ENCODE peak calls at places on chromosomes 3 and 15, in nine cellular contexts. One of them, this sample, is unnamed.

GRCh38 chr15:78389356-78389755 is 48.7 kb upstream of the IREB2 start:
- DNase-seq in Caco-2: no peak
- DNase-seq in adrenal gland: no peak
- DNase-seq in CD4-positive, alpha-beta memory T cell: no peak
- DNase-seq in stomach: peak; percentile 10
- DNase-seq in naive thymus-derived CD4-positive, alpha-beta T cell: no peak
- DNase-seq in thoracic aorta: no peak
- DNase-seq in heart left ventricle: no peak
- DNase-seq in fibroblast of lung: no peak
- DNase-seq in this sample: no peak

GRCh38 chr15:33448961-33449611 is 138.3 kb downstream of the RYR3 start:
- DNase-seq in stomach: no peak
- DNase-seq in Caco-2: no peak
- DNase-seq in CD4-positive, alpha-beta memory T cell: no peak
- DNase-seq in naive thymus-derived CD4-positive, alpha-beta T cell: no peak
- DNase-seq in heart left ventricle: no peak
- DNase-seq in fibroblast of lung: no peak
- DNase-seq in thoracic aorta: no peak
- DNase-seq in adrenal gland: no peak
- DNase-seq in this sample: no peak

GRCh38 chr3:30693470-30694120 is 87.2 kb downstream of the TGFBR2 start:
- DNase-seq in thoracic aorta: no peak
- DNase-seq in naive thymus-derived CD4-positive, alpha-beta T cell: peak; percentile 78
- DNase-seq in Caco-2: peak; percentile 65
- DNase-seq in adrenal gland: peak; percentile 37
- DNase-seq in fibroblast of lung: peak; percentile 83
- DNase-seq in heart left ventricle: peak; percentile 43
- DNase-seq in CD4-positive, alpha-beta memory T cell: peak; percentile 70
- DNase-seq in stomach: no peak
- DNase-seq in this sample: no peak

GRCh38 chr3:143442761-143443477 is 323.3 kb downstream of the CHST2 start:
- DNase-seq in adrenal gland: no peak
- DNase-seq in heart left ventricle: no peak
- DNase-seq in CD4-positive, alpha-beta memory T cell: no peak
- DNase-seq in stomach: no peak
- DNase-seq in fibroblast of lung: no peak
- DNase-seq in thoracic aorta: no peak
- DNase-seq in Caco-2: no peak
- DNase-seq in naive thymus-derived CD4-positive, alpha-beta T cell: no peak
- DNase-seq in this sample: no peak

GRCh38 chr3:65030847-65031463 is 343.2 kb upstream of the ADAMTS9 start:
- DNase-seq in naive thymus-derived CD4-positive, alpha-beta T cell: no peak
- DNase-seq in fibroblast of lung: peak; percentile 84
- DNase-seq in heart left ventricle: no peak
- DNase-seq in stomach: no peak
- DNase-seq in thoracic aorta: no peak
- DNase-seq in adrenal gland: no peak
- DNase-seq in Caco-2: no peak
- DNase-seq in CD4-positive, alpha-beta memory T cell: no peak
- DNase-seq in this sample: no peak

GRCh38 chr3:28840976-28841376 is 439.9 kb upstream of the RBMS3 start:
- DNase-seq in adrenal gland: no peak
- DNase-seq in naive thymus-derived CD4-positive, alpha-beta T cell: no peak
- DNase-seq in stomach: no peak
- DNase-seq in CD4-positive, alpha-beta memory T cell: no peak
- DNase-seq in fibroblast of lung: no peak
- DNase-seq in Caco-2: no peak
- DNase-seq in heart left ventricle: no peak
- DNase-seq in thoracic aorta: no peak
- DNase-seq in this sample: no peak

GRCh38 chr3:139619484-139619883 is 58.3 kb downstream of the NMNAT3 start:
- DNase-seq in thoracic aorta: no peak
- DNase-seq in CD4-positive, alpha-beta memory T cell: no peak
- DNase-seq in Caco-2: no peak
- DNase-seq in stomach: no peak
- DNase-seq in naive thymus-derived CD4-positive, alpha-beta T cell: no peak
- DNase-seq in fibroblast of lung: no peak
- DNase-seq in heart left ventricle: no peak
- DNase-seq in adrenal gland: no peak
- DNase-seq in this sample: no peak

GRCh38 chr3:116871905-116872304 is 162.3 kb downstream of the TUSC7 start:
- DNase-seq in naive thymus-derived CD4-positive, alpha-beta T cell: no peak
- DNase-seq in stomach: no peak
- DNase-seq in fibroblast of lung: no peak
- DNase-seq in heart left ventricle: no peak
- DNase-seq in thoracic aorta: no peak
- DNase-seq in adrenal gland: no peak
- DNase-seq in Caco-2: no peak
- DNase-seq in CD4-positive, alpha-beta memory T cell: no peak
- DNase-seq in this sample: no peak

GRCh38 chr3:52527039-52527731 is 6.5 kb downstream of the NT5DC2 start:
- DNase-seq in adrenal gland: peak; percentile 64
- DNase-seq in CD4-positive, alpha-beta memory T cell: no peak
- DNase-seq in thoracic aorta: no peak
- DNase-seq in fibroblast of lung: peak; percentile 29
- DNase-seq in naive thymus-derived CD4-positive, alpha-beta T cell: no peak
- DNase-seq in heart left ventricle: peak; percentile 25
- DNase-seq in stomach: no peak
- DNase-seq in Caco-2: no peak
- DNase-seq in this sample: no peak

GRCh38 chr3:56469141-56469540 is 874 bp upstream of the ERC2 start:
- DNase-seq in CD4-positive, alpha-beta memory T cell: no peak
- DNase-seq in Caco-2: no peak
- DNase-seq in adrenal gland: no peak
- DNase-seq in stomach: no peak
- DNase-seq in heart left ventricle: no peak
- DNase-seq in fibroblast of lung: no peak
- DNase-seq in naive thymus-derived CD4-positive, alpha-beta T cell: no peak
- DNase-seq in thoracic aorta: no peak
- DNase-seq in this sample: no peak

GRCh38 chr3:168117853-168118313 is 22.2 kb upstream of the GOLIM4 start:
- DNase-seq in heart left ventricle: no peak
- DNase-seq in adrenal gland: no peak
- DNase-seq in Caco-2: no peak
- DNase-seq in thoracic aorta: no peak
- DNase-seq in fibroblast of lung: no peak
- DNase-seq in stomach: no peak
- DNase-seq in CD4-positive, alpha-beta memory T cell: no peak
- DNase-seq in naive thymus-derived CD4-positive, alpha-beta T cell: no peak
- DNase-seq in this sample: no peak

GRCh38 chr3:117719316-117719926 is 1009.8 kb downstream of the TUSC7 start:
- DNase-seq in heart left ventricle: no peak
- DNase-seq in adrenal gland: peak; percentile 22
- DNase-seq in CD4-positive, alpha-beta memory T cell: no peak
- DNase-seq in stomach: no peak
- DNase-seq in Caco-2: peak; percentile 14
- DNase-seq in thoracic aorta: no peak
- DNase-seq in fibroblast of lung: peak; percentile 57
- DNase-seq in naive thymus-derived CD4-positive, alpha-beta T cell: no peak
- DNase-seq in this sample: no peak

GRCh38 chr15:63476229-63476632 is 28.2 kb upstream of the USP3 start:
- DNase-seq in fibroblast of lung: peak; percentile 98
- DNase-seq in thoracic aorta: no peak
- DNase-seq in stomach: no peak
- DNase-seq in adrenal gland: no peak
- DNase-seq in CD4-positive, alpha-beta memory T cell: no peak
- DNase-seq in heart left ventricle: no peak
- DNase-seq in Caco-2: peak; percentile 29
- DNase-seq in naive thymus-derived CD4-positive, alpha-beta T cell: no peak
- DNase-seq in this sample: no peak

GRCh38 chr15:100721758-100722550 is 119.6 kb downstream of the ASB7 start:
- DNase-seq in Caco-2: peak; percentile 79
- DNase-seq in stomach: peak; percentile 54
- DNase-seq in fibroblast of lung: peak; percentile 99
- DNase-seq in heart left ventricle: peak; percentile 81
- DNase-seq in CD4-positive, alpha-beta memory T cell: no peak
- DNase-seq in thoracic aorta: peak; percentile 52
- DNase-seq in adrenal gland: peak; percentile 92
- DNase-seq in naive thymus-derived CD4-positive, alpha-beta T cell: no peak
- DNase-seq in this sample: no peak

GRCh38 chr15:73368301-73369072 is at the start of gene HCN4:
- DNase-seq in adrenal gland: no peak
- DNase-seq in CD4-positive, alpha-beta memory T cell: no peak
- DNase-seq in heart left ventricle: peak; percentile 39
- DNase-seq in stomach: no peak
- DNase-seq in fibroblast of lung: no peak
- DNase-seq in naive thymus-derived CD4-positive, alpha-beta T cell: no peak
- DNase-seq in Caco-2: peak; percentile 17
- DNase-seq in thoracic aorta: no peak
- DNase-seq in this sample: no peak

GRCh38 chr15:22226034-22226790 is 145.9 kb downstream of the OR4M2 start:
- DNase-seq in thoracic aorta: no peak
- DNase-seq in CD4-positive, alpha-beta memory T cell: no peak
- DNase-seq in heart left ventricle: no peak
- DNase-seq in adrenal gland: peak; percentile 9
- DNase-seq in stomach: no peak
- DNase-seq in Caco-2: no peak
- DNase-seq in naive thymus-derived CD4-positive, alpha-beta T cell: no peak
- DNase-seq in fibroblast of lung: no peak
- DNase-seq in this sample: no peak
- H3K9me3 ChIP-seq in thoracic aorta: no peaks in the 10 kb centered on the region
- H3K9me3 ChIP-seq in CD4-positive, alpha-beta memory T cell: no peaks in the 10 kb centered on the region
- H3K9me3 ChIP-seq in heart left ventricle: no peaks in the 10 kb centered on the region
- H3K9me3 ChIP-seq in adrenal gland: no peaks in the 10 kb centered on the region
- H3K9me3 ChIP-seq in stomach: no peaks in the 10 kb centered on the region
- H3K9me3 ChIP-seq in Caco-2: no peaks in the 10 kb centered on the region
- H3K9me3 ChIP-seq in naive thymus-derived CD4-positive, alpha-beta T cell: no peaks in the 10 kb centered on the region
- H3K9me3 ChIP-seq in fibroblast of lung: peaks cover 8% of the 10 kb centered on the region
- H3K9me3 ChIP-seq in this sample: no peaks in the 10 kb centered on the region

DNA sequence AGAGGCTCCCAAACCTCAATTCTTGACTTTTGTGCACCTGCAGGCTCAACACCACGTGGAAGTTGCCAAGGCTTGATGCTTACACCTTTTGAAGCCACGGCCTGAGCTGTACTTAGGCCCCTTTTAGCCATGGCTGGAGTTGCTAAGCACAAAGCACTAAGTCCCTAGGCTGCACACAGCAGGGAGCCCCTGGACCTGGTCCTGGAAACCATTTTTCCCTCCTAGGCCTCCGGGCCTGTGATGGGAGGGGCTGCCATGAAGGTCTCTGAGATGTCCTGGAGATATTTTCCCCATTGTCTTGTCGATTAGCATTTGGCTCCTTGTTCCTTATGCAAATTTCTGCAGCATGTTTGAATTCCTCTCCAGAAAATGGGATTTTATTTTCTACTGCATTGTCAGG is 247.1 kb upstream of the ARPP21 start:
- DNase-seq in Caco-2: no peak
- DNase-seq in fibroblast of lung: no peak
- DNase-seq in heart left ventricle: no peak
- DNase-seq in thoracic aorta: no peak
- DNase-seq in adrenal gland: no peak
- DNase-seq in CD4-positive, alpha-beta memory T cell: no peak
- DNase-seq in naive thymus-derived CD4-positive, alpha-beta T cell: no peak
- DNase-seq in stomach: no peak
- DNase-seq in this sample: no peak
- H3K9me3 ChIP-seq in Caco-2: no peaks in the 10 kb centered on the region
- H3K9me3 ChIP-seq in fibroblast of lung: no peaks in the 10 kb centered on the region
- H3K9me3 ChIP-seq in heart left ventricle: no peaks in the 10 kb centered on the region
- H3K9me3 ChIP-seq in thoracic aorta: no peaks in the 10 kb centered on the region
- H3K9me3 ChIP-seq in adrenal gland: no peaks in the 10 kb centered on the region
- H3K9me3 ChIP-seq in CD4-positive, alpha-beta memory T cell: no peaks in the 10 kb centered on the region
- H3K9me3 ChIP-seq in naive thymus-derived CD4-positive, alpha-beta T cell: no peaks in the 10 kb centered on the region
- H3K9me3 ChIP-seq in stomach: peaks cover 22% of the 10 kb centered on the region
- H3K9me3 ChIP-seq in this sample: no peaks in the 10 kb centered on the region

DNA sequence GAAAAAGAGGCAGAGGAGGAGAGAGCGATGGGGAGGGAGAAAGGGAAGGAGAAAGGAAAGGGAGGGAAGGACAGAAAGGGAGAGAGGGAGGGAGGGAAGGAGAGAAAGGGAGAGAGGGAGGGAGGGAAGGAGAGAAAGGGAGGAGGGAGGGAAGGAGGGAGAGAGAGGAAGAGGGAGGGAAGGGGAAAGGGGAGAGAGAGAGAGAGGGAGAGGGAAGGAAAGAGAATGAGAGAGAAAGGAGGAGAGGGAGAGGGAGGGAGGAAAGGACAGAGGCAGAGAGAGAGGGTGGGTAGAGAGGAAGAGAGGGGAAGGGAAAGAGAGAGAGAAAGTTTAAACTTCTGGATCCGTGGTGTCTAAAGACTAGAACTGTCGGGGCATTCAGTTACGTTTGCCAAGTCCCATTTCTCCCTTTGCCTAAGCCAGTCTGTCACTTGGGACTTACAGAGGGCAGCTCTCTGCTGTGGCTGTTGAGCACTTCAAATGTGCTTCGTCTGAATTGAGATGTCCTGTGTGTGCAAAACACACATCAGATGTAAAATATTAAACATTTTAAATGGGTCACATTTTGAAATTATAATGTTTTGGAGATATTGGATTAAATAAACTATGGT is 62.6 kb downstream of the PLXNA1 start:
- DNase-seq in thoracic aorta: no peak
- DNase-seq in Caco-2: no peak
- DNase-seq in heart left ventricle: no peak
- DNase-seq in adrenal gland: no peak
- DNase-seq in CD4-positive, alpha-beta memory T cell: no peak
- DNase-seq in fibroblast of lung: no peak
- DNase-seq in stomach: no peak
- DNase-seq in naive thymus-derived CD4-positive, alpha-beta T cell: no peak
- DNase-seq in this sample: no peak
- H3K9me3 ChIP-seq in thoracic aorta: no peaks in the 10 kb centered on the region
- H3K9me3 ChIP-seq in Caco-2: no peaks in the 10 kb centered on the region
- H3K9me3 ChIP-seq in heart left ventricle: no peaks in the 10 kb centered on the region
- H3K9me3 ChIP-seq in adrenal gland: no peaks in the 10 kb centered on the region
- H3K9me3 ChIP-seq in CD4-positive, alpha-beta memory T cell: no peaks in the 10 kb centered on the region
- H3K9me3 ChIP-seq in fibroblast of lung: no peaks in the 10 kb centered on the region
- H3K9me3 ChIP-seq in stomach: no peaks in the 10 kb centered on the region
- H3K9me3 ChIP-seq in naive thymus-derived CD4-positive, alpha-beta T cell: no peaks in the 10 kb centered on the region
- H3K9me3 ChIP-seq in this sample: no peaks in the 10 kb centered on the region

GRCh38 chr3:5948081-5948480 is 760.6 kb downstream of the EDEM1 start:
- DNase-seq in stomach: no peak
- DNase-seq in fibroblast of lung: no peak
- DNase-seq in CD4-positive, alpha-beta memory T cell: no peak
- DNase-seq in adrenal gland: no peak
- DNase-seq in Caco-2: no peak
- DNase-seq in heart left ventricle: no peak
- DNase-seq in thoracic aorta: no peak
- DNase-seq in naive thymus-derived CD4-positive, alpha-beta T cell: no peak
- DNase-seq in this sample: no peak
- H3K9me3 ChIP-seq in stomach: no peaks in the 10 kb centered on the region
- H3K9me3 ChIP-seq in fibroblast of lung: no peaks in the 10 kb centered on the region
- H3K9me3 ChIP-seq in CD4-positive, alpha-beta memory T cell: no peaks in the 10 kb centered on the region
- H3K9me3 ChIP-seq in adrenal gland: no peaks in the 10 kb centered on the region
- H3K9me3 ChIP-seq in Caco-2: no peaks in the 10 kb centered on the region
- H3K9me3 ChIP-seq in heart left ventricle: no peaks in the 10 kb centered on the region
- H3K9me3 ChIP-seq in thoracic aorta: no peaks in the 10 kb centered on the region
- H3K9me3 ChIP-seq in naive thymus-derived CD4-positive, alpha-beta T cell: no peaks in the 10 kb centered on the region
- H3K9me3 ChIP-seq in this sample: no peaks in the 10 kb centered on the region